ENCODE peak calls at places on chromosomes 13 and 19, in four cellular contexts. Y is COR-L47, W is LoVo, Z is T-helper 22 cell. A is an unnamed sample.

GRCh38 chr13:109858319-109858718 is 71.9 kb upstream of the IRS2 start:
- DNase-seq in W (no peak), Z (no peak), Y (no peak), A (no peak)

GRCh38 chr13:40770609-40770933 is 419 bp downstream of the MRPS31 start:
- DNase-seq in Z (no peak), Y (no peak), W (no peak), A (no peak)

GRCh38 chr19:33469171-33470039 is 52.2 kb downstream of the PEPD start:
- DNase-seq in Z (no peak), Y (no peak), W (no peak), A (no peak)

GRCh38 chr13:47455581-47455980 is 545.5 kb downstream of the SUCLA2 start:
- DNase-seq in Y (no peak), Z (no peak), W (no peak), A (no peak)

GRCh38 chr19:17775245-17775927 is 19.6 kb upstream of the B3GNT3 start:
- DNase-seq in Y (no peak), Z (no peak), W (no peak), A (no peak)

GRCh38 chr19:15173746-15174404 is 26.9 kb downstream of the NOTCH3 start:
- DNase-seq in Z (no peak), Y (no peak), W (no peak), A (no peak)

GRCh38 chr19:40193587-40193849 is 2.3 kb downstream of the MAP3K10 start:
- DNase-seq in Y (no peak), Z (no peak), W (no peak), A (no peak)

GRCh38 chr19:46761418-46761831 is 15.2 kb upstream of the STRN4 start:
- DNase-seq in Y (no peak), Z (no peak), W (no peak), A (no peak)

GRCh38 chr13:79432992-79433391 is 26.9 kb upstream of the RBM26 start:
- DNase-seq in Y (no peak), W (no peak), Z (no peak), A (no peak)

GRCh38 chr19:30350995-30351394 is 21.2 kb upstream of the ZNF536 start:
- DNase-seq in Y (no peak), W (no peak), Z (no peak), A (no peak)